ENCODE peak calls at places on chromosomes 7 and 10, in eight cellular contexts. N, R, G, I, F, L, W and T are unnamed samples.

GRCh38 chr10:28293238-28294168 is 9.4 kb downstream of the MPP7 start:
- DNase-seq in N (no peak), R (no peak), G (no peak), I (no peak), F (peak; percentile 69), L (no peak), W (peak; percentile 14), T (peak; percentile 38)

GRCh38 chr7:55345292-55345691 is 19.8 kb upstream of the LANCL2 start:
- DNase-seq in N (no peak), R (no peak), G (no peak), I (no peak), F (peak; percentile 40), L (no peak), W (no peak), T (peak; percentile 50)

GRCh38 chr7:101099969-101100781 is 14.9 kb downstream of the TRIM56 start:
- DNase-seq in N (peak; percentile 98), R (peak; percentile 99), G (peak; percentile 90), I (peak; percentile 100), F (peak; percentile 96), L (peak; percentile 67), W (peak; percentile 96), T (peak; percentile 94)

GRCh38 chr7:48637382-48637781 is 287.0 kb upstream of the CDC14C start:
- DNase-seq in N (peak; percentile 73), R (no peak), G (no peak), I (no peak), F (no peak), L (no peak), W (no peak), T (no peak)

GRCh38 chr7:100894860-100895700 is 608 bp downstream of the ACHE start:
- DNase-seq in N (peak; percentile 9), R (no peak), G (peak; percentile 19), I (peak; percentile 20), F (peak; percentile 85), L (peak; percentile 84), W (peak; percentile 64), T (peak; percentile 80)

GRCh38 chr10:63260103-63260859 is 127.2 kb downstream of the NRBF2 start:
- DNase-seq in N (no peak), R (no peak), G (no peak), I (no peak), F (no peak), L (no peak), W (no peak), T (no peak)

GRCh38 chr7:156177396-156178055 is 365.3 kb upstream of the SHH start:
- DNase-seq in N (no peak), R (no peak), G (no peak), I (no peak), F (no peak), L (no peak), W (no peak), T (no peak)

GRCh38 chr7:142917447-142917846 is 16.1 kb downstream of the TRPV5 start:
- DNase-seq in N (no peak), R (no peak), G (no peak), I (no peak), F (no peak), L (no peak), W (no peak), T (no peak)

GRCh38 chr7:47435889-47436312 is 146.0 kb downstream of the TNS3 start:
- DNase-seq in N (peak; percentile 91), R (peak; percentile 92), G (peak; percentile 39), I (peak; percentile 70), F (peak; percentile 63), L (peak; percentile 76), W (peak; percentile 87), T (peak; percentile 63)

GRCh38 chr10:3268025-3268424 is 95.4 kb upstream of the PITRM1 start:
- DNase-seq in N (no peak), R (no peak), G (no peak), I (no peak), F (no peak), L (no peak), W (no peak), T (no peak)

GRCh38 chr10:114024876-114025609 is 18.6 kb upstream of the ADRB1 start:
- DNase-seq in N (peak; percentile 44), R (peak; percentile 27), G (no peak), I (peak; percentile 31), F (no peak), L (no peak), W (peak; percentile 11), T (no peak)

GRCh38 chr10:100009283-100009792 is 409 bp downstream of the DNMBP start:
- DNase-seq in N (no peak), R (no peak), G (peak; percentile 62), I (no peak), F (peak; percentile 43), L (no peak), W (peak; percentile 10), T (no peak)

GRCh38 chr7:72540106-72540611 is 128.0 kb upstream of the CALN1 start:
- DNase-seq in N (no peak), R (no peak), G (no peak), I (no peak), F (no peak), L (no peak), W (no peak), T (no peak)

GRCh38 chr7:52959878-52960660 is 75.4 kb upstream of the POM121L12 start:
- DNase-seq in N (no peak), R (no peak), G (no peak), I (no peak), F (no peak), L (no peak), W (no peak), T (no peak)

GRCh38 chr7:105244594-105244993 is 144.1 kb downstream of the SRPK2 start:
- DNase-seq in N (no peak), R (no peak), G (no peak), I (no peak), F (no peak), L (no peak), W (no peak), T (no peak)

GRCh38 chr10:29545122-29545521 is 89.6 kb downstream of the SVIL start:
- DNase-seq in N (no peak), R (no peak), G (no peak), I (no peak), F (no peak), L (peak; percentile 58), W (no peak), T (no peak)

GRCh38 chr10:92891885-92892705 is 43.8 kb downstream of the EXOC6 start:
- DNase-seq in N (peak; percentile 81), R (peak; percentile 40), G (no peak), I (peak; percentile 94), F (peak; percentile 85), L (peak; percentile 46), W (peak; percentile 32), T (peak; percentile 62)

GRCh38 chr7:55185941-55186609 is 167.3 kb downstream of the EGFR start:
- DNase-seq in N (peak; percentile 94), R (peak; percentile 78), G (no peak), I (peak; percentile 100), F (peak; percentile 65), L (no peak), W (peak; percentile 96), T (no peak)

GRCh38 chr10:23095966-23096813 is 811 bp downstream of the MSRB2 start:
- DNase-seq in N (no peak), R (no peak), G (peak; percentile 48), I (peak; percentile 56), F (peak; percentile 54), L (peak; percentile 57), W (peak; percentile 64), T (no peak)

GRCh38 chr10:125953778-125954385 is 57.5 kb downstream of the FANK1 start:
- DNase-seq in N (peak; percentile 19), R (no peak), G (no peak), I (no peak), F (no peak), L (no peak), W (no peak), T (no peak)

GRCh38 chr10:14548474-14548873 is 217.8 kb upstream of the FRMD4A start:
- DNase-seq in N (no peak), R (no peak), G (no peak), I (no peak), F (peak; percentile 58), L (no peak), W (no peak), T (no peak)

GRCh38 chr7:98520356-98520932 is 96.6 kb upstream of the NPTX2 start:
- DNase-seq in N (no peak), R (no peak), G (no peak), I (no peak), F (no peak), L (no peak), W (no peak), T (no peak)

GRCh38 chr10:48205918-48206317 is 68.6 kb downstream of the FRMPD2 start:
- DNase-seq in N (no peak), R (no peak), G (no peak), I (no peak), F (no peak), L (no peak), W (no peak), T (no peak)

GRCh38 chr7:100785878-100786277 is 41.4 kb downstream of the EPHB4 start:
- DNase-seq in N (no peak), R (no peak), G (no peak), I (no peak), F (peak; percentile 40), L (no peak), W (no peak), T (peak; percentile 58)

GRCh38 chr10:44822349-44822748 is 88.8 kb upstream of the TMEM72 start:
- DNase-seq in N (no peak), R (no peak), G (no peak), I (no peak), F (no peak), L (no peak), W (no peak), T (no peak)

GRCh38 chr7:159112136-159113011 is 32.3 kb downstream of the VIPR2 start:
- DNase-seq in N (no peak), R (no peak), G (no peak), I (no peak), F (no peak), L (no peak), W (no peak), T (no peak)

GRCh38 chr10:91023708-91024438 is 103.0 kb upstream of the ANKRD1 start:
- DNase-seq in N (no peak), R (no peak), G (no peak), I (no peak), F (no peak), L (no peak), W (no peak), T (no peak)

GRCh38 chr7:108000875-108001758 is 1.8 kb downstream of the LAMB1 start:
- DNase-seq in N (no peak), R (no peak), G (no peak), I (peak; percentile 55), F (peak; percentile 82), L (peak; percentile 30), W (peak; percentile 54), T (peak; percentile 85)

GRCh38 chr10:8146650-8147049 is 92.2 kb downstream of the GATA3 start:
- DNase-seq in N (peak; percentile 50), R (no peak), G (no peak), I (peak; percentile 12), F (no peak), L (no peak), W (no peak), T (no peak)

GRCh38 chr7:105619590-105619989 is 38.3 kb upstream of the EFCAB10 start:
- DNase-seq in N (no peak), R (no peak), G (no peak), I (no peak), F (no peak), L (no peak), W (no peak), T (peak; percentile 8)

GRCh38 chr7:157619753-157620525 is 283.1 kb downstream of the DNAJB6 start:
- DNase-seq in N (no peak), R (no peak), G (no peak), I (no peak), F (no peak), L (no peak), W (no peak), T (no peak)

GRCh38 chr7:148380581-148381419 is 209.8 kb upstream of the C7orf33 start:
- DNase-seq in N (no peak), R (no peak), G (no peak), I (no peak), F (no peak), L (no peak), W (no peak), T (no peak)

GRCh38 chr7:128152721-128153120 is 88.4 kb upstream of the LEP start:
- DNase-seq in N (no peak), R (no peak), G (no peak), I (no peak), F (no peak), L (no peak), W (no peak), T (no peak)